ENCODE peak calls at places on chromosomes 16 and 17, in eight cellular contexts. One of them, this sample, is unnamed.

GRCh38 chr17:28216032-28216431 is 103.0 kb upstream of the TMEM97 start:
- DNase-seq in AG09309: no peak
- DNase-seq in naive thymus-derived CD4-positive, alpha-beta T cell: no peak
- DNase-seq in heart right ventricle: no peak
- DNase-seq in neural progenitor cell: no peak
- DNase-seq in AG04449: no peak
- DNase-seq in head of caudate nucleus: no peak
- DNase-seq in B cell: no peak
- DNase-seq in this sample: no peak

GRCh38 chr17:48022906-48023305 is 14.7 kb downstream of the COPZ2 start:
- DNase-seq in neural progenitor cell: no peak
- DNase-seq in AG09309: no peak
- DNase-seq in B cell: no peak
- DNase-seq in head of caudate nucleus: no peak
- DNase-seq in heart right ventricle: no peak
- DNase-seq in naive thymus-derived CD4-positive, alpha-beta T cell: no peak
- DNase-seq in AG04449: no peak
- DNase-seq in this sample: no peak

GRCh38 chr17:855594-855993 is 73.4 kb downstream of the MRM3 start:
- DNase-seq in AG09309: no peak
- DNase-seq in heart right ventricle: no peak
- DNase-seq in neural progenitor cell: no peak
- DNase-seq in head of caudate nucleus: no peak
- DNase-seq in B cell: no peak
- DNase-seq in naive thymus-derived CD4-positive, alpha-beta T cell: no peak
- DNase-seq in AG04449: no peak
- DNase-seq in this sample: no peak

GRCh38 chr16:28326881-28327610 is 34.7 kb downstream of the SBK1 start:
- DNase-seq in AG04449: no peak
- DNase-seq in AG09309: no peak
- DNase-seq in heart right ventricle: peak; percentile 51
- DNase-seq in naive thymus-derived CD4-positive, alpha-beta T cell: peak; percentile 53
- DNase-seq in head of caudate nucleus: peak; percentile 53
- DNase-seq in neural progenitor cell: peak; percentile 81
- DNase-seq in B cell: peak; percentile 86
- DNase-seq in this sample: peak; percentile 57

GRCh38 chr17:9233761-9234160 is 212.5 kb downstream of the NTN1 start:
- DNase-seq in head of caudate nucleus: no peak
- DNase-seq in heart right ventricle: no peak
- DNase-seq in AG09309: no peak
- DNase-seq in AG04449: no peak
- DNase-seq in neural progenitor cell: no peak
- DNase-seq in naive thymus-derived CD4-positive, alpha-beta T cell: no peak
- DNase-seq in B cell: no peak
- DNase-seq in this sample: no peak

GRCh38 chr17:29722411-29723198 is 99.9 kb upstream of the CORO6 start:
- DNase-seq in heart right ventricle: no peak
- DNase-seq in AG04449: no peak
- DNase-seq in head of caudate nucleus: no peak
- DNase-seq in AG09309: no peak
- DNase-seq in naive thymus-derived CD4-positive, alpha-beta T cell: peak; percentile 82
- DNase-seq in neural progenitor cell: no peak
- DNase-seq in B cell: peak; percentile 58
- DNase-seq in this sample: no peak

GRCh38 chr17:27762527-27763305 is 37.6 kb downstream of the NOS2 start:
- DNase-seq in AG04449: no peak
- DNase-seq in heart right ventricle: no peak
- DNase-seq in AG09309: no peak
- DNase-seq in head of caudate nucleus: no peak
- DNase-seq in neural progenitor cell: peak; percentile 65
- DNase-seq in naive thymus-derived CD4-positive, alpha-beta T cell: no peak
- DNase-seq in B cell: no peak
- DNase-seq in this sample: no peak

GRCh38 chr17:44344939-44345496 is at the start of gene GRN:
- DNase-seq in AG09309: peak; percentile 94
- DNase-seq in B cell: peak; percentile 90
- DNase-seq in naive thymus-derived CD4-positive, alpha-beta T cell: peak; percentile 81
- DNase-seq in head of caudate nucleus: peak; percentile 98
- DNase-seq in neural progenitor cell: peak; percentile 98
- DNase-seq in AG04449: peak; percentile 93
- DNase-seq in heart right ventricle: peak; percentile 86
- DNase-seq in this sample: peak; percentile 99

GRCh38 chr16:1003551-1004347 is 22.2 kb downstream of the SOX8 start:
- DNase-seq in heart right ventricle: no peak
- DNase-seq in AG04449: no peak
- DNase-seq in neural progenitor cell: no peak
- DNase-seq in head of caudate nucleus: no peak
- DNase-seq in B cell: no peak
- DNase-seq in AG09309: no peak
- DNase-seq in naive thymus-derived CD4-positive, alpha-beta T cell: peak; percentile 66
- DNase-seq in this sample: no peak

GRCh38 chr17:50547736-50548083 is 736 bp downstream of the SPATA20 start:
- DNase-seq in naive thymus-derived CD4-positive, alpha-beta T cell: no peak
- DNase-seq in neural progenitor cell: no peak
- DNase-seq in heart right ventricle: peak; percentile 25
- DNase-seq in AG04449: no peak
- DNase-seq in B cell: no peak
- DNase-seq in head of caudate nucleus: no peak
- DNase-seq in AG09309: no peak
- DNase-seq in this sample: no peak

GRCh38 chr17:27076814-27077213 is 217.1 kb upstream of the WSB1 start:
- DNase-seq in AG04449: no peak
- DNase-seq in neural progenitor cell: no peak
- DNase-seq in head of caudate nucleus: no peak
- DNase-seq in AG09309: no peak
- DNase-seq in B cell: no peak
- DNase-seq in heart right ventricle: no peak
- DNase-seq in naive thymus-derived CD4-positive, alpha-beta T cell: no peak
- DNase-seq in this sample: no peak

GRCh38 chr16:15879255-15879804 is 9.1 kb downstream of the CEP20 start:
- DNase-seq in heart right ventricle: no peak
- DNase-seq in B cell: no peak
- DNase-seq in naive thymus-derived CD4-positive, alpha-beta T cell: no peak
- DNase-seq in head of caudate nucleus: no peak
- DNase-seq in AG09309: peak; percentile 91
- DNase-seq in AG04449: peak; percentile 77
- DNase-seq in neural progenitor cell: no peak
- DNase-seq in this sample: no peak

GRCh38 chr16:88004391-88004790 is 53.2 kb downstream of the BANP start:
- DNase-seq in heart right ventricle: no peak
- DNase-seq in AG09309: no peak
- DNase-seq in head of caudate nucleus: peak; percentile 9
- DNase-seq in neural progenitor cell: no peak
- DNase-seq in AG04449: no peak
- DNase-seq in B cell: no peak
- DNase-seq in naive thymus-derived CD4-positive, alpha-beta T cell: no peak
- DNase-seq in this sample: no peak

GRCh38 chr17:82929676-82930042 is 89.8 kb upstream of the ZNF750 start:
- DNase-seq in heart right ventricle: no peak
- DNase-seq in AG04449: no peak
- DNase-seq in head of caudate nucleus: no peak
- DNase-seq in B cell: no peak
- DNase-seq in naive thymus-derived CD4-positive, alpha-beta T cell: no peak
- DNase-seq in neural progenitor cell: no peak
- DNase-seq in AG09309: no peak
- DNase-seq in this sample: no peak

GRCh38 chr16:85484337-85485295 is 128.5 kb upstream of the GSE1 start:
- DNase-seq in naive thymus-derived CD4-positive, alpha-beta T cell: no peak
- DNase-seq in head of caudate nucleus: no peak
- DNase-seq in AG09309: no peak
- DNase-seq in B cell: no peak
- DNase-seq in AG04449: no peak
- DNase-seq in heart right ventricle: no peak
- DNase-seq in neural progenitor cell: no peak
- DNase-seq in this sample: peak; percentile 33

GRCh38 chr16:4852221-4852872 is 5.1 kb downstream of the UBN1 start:
- DNase-seq in naive thymus-derived CD4-positive, alpha-beta T cell: no peak
- DNase-seq in neural progenitor cell: no peak
- DNase-seq in AG09309: no peak
- DNase-seq in head of caudate nucleus: no peak
- DNase-seq in AG04449: no peak
- DNase-seq in heart right ventricle: no peak
- DNase-seq in B cell: no peak
- DNase-seq in this sample: no peak

GRCh38 chr17:74362811-74363498 is 1.3 kb upstream of the BTBD17 start:
- DNase-seq in AG09309: no peak
- DNase-seq in naive thymus-derived CD4-positive, alpha-beta T cell: no peak
- DNase-seq in B cell: no peak
- DNase-seq in head of caudate nucleus: peak; percentile 61
- DNase-seq in neural progenitor cell: no peak
- DNase-seq in AG04449: no peak
- DNase-seq in heart right ventricle: no peak
- DNase-seq in this sample: peak; percentile 34

GRCh38 chr16:27298132-27298531 is 15.6 kb upstream of the IL4R start:
- DNase-seq in naive thymus-derived CD4-positive, alpha-beta T cell: no peak
- DNase-seq in AG04449: no peak
- DNase-seq in AG09309: no peak
- DNase-seq in heart right ventricle: no peak
- DNase-seq in head of caudate nucleus: no peak
- DNase-seq in B cell: no peak
- DNase-seq in neural progenitor cell: no peak
- DNase-seq in this sample: no peak

GRCh38 chr17:80725532-80725931 is 180.9 kb downstream of the RPTOR start:
- DNase-seq in head of caudate nucleus: no peak
- DNase-seq in AG09309: no peak
- DNase-seq in AG04449: no peak
- DNase-seq in B cell: no peak
- DNase-seq in neural progenitor cell: no peak
- DNase-seq in naive thymus-derived CD4-positive, alpha-beta T cell: no peak
- DNase-seq in heart right ventricle: no peak
- DNase-seq in this sample: no peak

GRCh38 chr17:74604200-74604599 is 12.1 kb upstream of the CD300LD start:
- DNase-seq in heart right ventricle: no peak
- DNase-seq in B cell: no peak
- DNase-seq in naive thymus-derived CD4-positive, alpha-beta T cell: no peak
- DNase-seq in neural progenitor cell: no peak
- DNase-seq in head of caudate nucleus: no peak
- DNase-seq in AG04449: no peak
- DNase-seq in AG09309: no peak
- DNase-seq in this sample: no peak

GRCh38 chr16:85393674-85394510 is 219.2 kb upstream of the GSE1 start:
- DNase-seq in neural progenitor cell: peak; percentile 88
- DNase-seq in B cell: peak; percentile 92
- DNase-seq in AG09309: no peak
- DNase-seq in heart right ventricle: peak; percentile 79
- DNase-seq in head of caudate nucleus: no peak
- DNase-seq in naive thymus-derived CD4-positive, alpha-beta T cell: peak; percentile 38
- DNase-seq in AG04449: no peak
- DNase-seq in this sample: no peak

GRCh38 chr17:73939808-73940207 is 263.7 kb upstream of the RPL38 start:
- DNase-seq in neural progenitor cell: no peak
- DNase-seq in naive thymus-derived CD4-positive, alpha-beta T cell: no peak
- DNase-seq in heart right ventricle: no peak
- DNase-seq in AG04449: no peak
- DNase-seq in head of caudate nucleus: no peak
- DNase-seq in B cell: no peak
- DNase-seq in AG09309: no peak
- DNase-seq in this sample: no peak

GRCh38 chr17:49964539-49965521 is 4.2 kb upstream of the DLX4 start:
- DNase-seq in AG04449: no peak
- DNase-seq in head of caudate nucleus: no peak
- DNase-seq in naive thymus-derived CD4-positive, alpha-beta T cell: peak; percentile 39
- DNase-seq in AG09309: no peak
- DNase-seq in heart right ventricle: no peak
- DNase-seq in neural progenitor cell: peak; percentile 71
- DNase-seq in B cell: peak; percentile 58
- DNase-seq in this sample: no peak

GRCh38 chr16:1310832-1311200 is 1.4 kb downstream of the UBE2I start:
- DNase-seq in head of caudate nucleus: no peak
- DNase-seq in AG09309: no peak
- DNase-seq in neural progenitor cell: peak; percentile 61
- DNase-seq in naive thymus-derived CD4-positive, alpha-beta T cell: no peak
- DNase-seq in AG04449: no peak
- DNase-seq in heart right ventricle: no peak
- DNase-seq in B cell: no peak
- DNase-seq in this sample: no peak

GRCh38 chr16:71259086-71259485 is 28.6 kb upstream of the HYDIN start:
- DNase-seq in neural progenitor cell: no peak
- DNase-seq in B cell: no peak
- DNase-seq in head of caudate nucleus: no peak
- DNase-seq in heart right ventricle: no peak
- DNase-seq in naive thymus-derived CD4-positive, alpha-beta T cell: peak; percentile 20
- DNase-seq in AG09309: no peak
- DNase-seq in AG04449: no peak
- DNase-seq in this sample: no peak

GRCh38 chr16:83806721-83807120 is 1.1 kb upstream of the HSBP1 start:
- DNase-seq in B cell: no peak
- DNase-seq in head of caudate nucleus: no peak
- DNase-seq in neural progenitor cell: no peak
- DNase-seq in AG04449: no peak
- DNase-seq in naive thymus-derived CD4-positive, alpha-beta T cell: no peak
- DNase-seq in AG09309: no peak
- DNase-seq in heart right ventricle: no peak
- DNase-seq in this sample: no peak

GRCh38 chr16:50627419-50627818 is 53.7 kb downstream of the SNX20 start:
- DNase-seq in naive thymus-derived CD4-positive, alpha-beta T cell: peak; percentile 64
- DNase-seq in head of caudate nucleus: no peak
- DNase-seq in B cell: peak; percentile 57
- DNase-seq in AG09309: no peak
- DNase-seq in heart right ventricle: peak; percentile 39
- DNase-seq in AG04449: no peak
- DNase-seq in neural progenitor cell: peak; percentile 58
- DNase-seq in this sample: peak; percentile 31

GRCh38 chr16:15899538-15900100 is 11.2 kb upstream of the CEP20 start:
- DNase-seq in neural progenitor cell: no peak
- DNase-seq in AG04449: no peak
- DNase-seq in naive thymus-derived CD4-positive, alpha-beta T cell: no peak
- DNase-seq in AG09309: peak; percentile 38
- DNase-seq in heart right ventricle: no peak
- DNase-seq in head of caudate nucleus: no peak
- DNase-seq in B cell: no peak
- DNase-seq in this sample: no peak

GRCh38 chr17:80029235-80029974 is 6.3 kb downstream of the TBC1D16 start:
- DNase-seq in head of caudate nucleus: no peak
- DNase-seq in heart right ventricle: peak; percentile 79
- DNase-seq in naive thymus-derived CD4-positive, alpha-beta T cell: no peak
- DNase-seq in B cell: no peak
- DNase-seq in AG04449: peak; percentile 16
- DNase-seq in AG09309: peak; percentile 34
- DNase-seq in neural progenitor cell: no peak
- DNase-seq in this sample: no peak

GRCh38 chr16:78235876-78236275 is 136.4 kb downstream of the WWOX start:
- DNase-seq in head of caudate nucleus: no peak
- DNase-seq in B cell: no peak
- DNase-seq in naive thymus-derived CD4-positive, alpha-beta T cell: no peak
- DNase-seq in AG04449: no peak
- DNase-seq in heart right ventricle: no peak
- DNase-seq in AG09309: no peak
- DNase-seq in neural progenitor cell: no peak
- DNase-seq in this sample: no peak

GRCh38 chr17:62681061-62681938 is 53.8 kb downstream of the MRC2 start:
- DNase-seq in B cell: no peak
- DNase-seq in AG04449: no peak
- DNase-seq in neural progenitor cell: no peak
- DNase-seq in AG09309: no peak
- DNase-seq in head of caudate nucleus: no peak
- DNase-seq in naive thymus-derived CD4-positive, alpha-beta T cell: no peak
- DNase-seq in heart right ventricle: no peak
- DNase-seq in this sample: no peak

GRCh38 chr17:42843358-42843934 is 934 bp upstream of the AOC2 start:
- DNase-seq in head of caudate nucleus: peak; percentile 41
- DNase-seq in heart right ventricle: no peak
- DNase-seq in B cell: peak; percentile 67
- DNase-seq in neural progenitor cell: peak; percentile 72
- DNase-seq in naive thymus-derived CD4-positive, alpha-beta T cell: peak; percentile 19
- DNase-seq in AG09309: peak; percentile 37
- DNase-seq in AG04449: no peak
- DNase-seq in this sample: peak; percentile 67

GRCh38 chr17:49013311-49014205 is 16.4 kb downstream of the IGF2BP1 start:
- DNase-seq in AG09309: no peak
- DNase-seq in head of caudate nucleus: no peak
- DNase-seq in B cell: no peak
- DNase-seq in heart right ventricle: no peak
- DNase-seq in AG04449: no peak
- DNase-seq in neural progenitor cell: peak; percentile 95
- DNase-seq in naive thymus-derived CD4-positive, alpha-beta T cell: no peak
- DNase-seq in this sample: no peak

GRCh38 chr16:75105306-75106061 is 11.1 kb downstream of the LDHD start:
- DNase-seq in naive thymus-derived CD4-positive, alpha-beta T cell: no peak
- DNase-seq in neural progenitor cell: no peak
- DNase-seq in head of caudate nucleus: peak; percentile 69
- DNase-seq in AG04449: no peak
- DNase-seq in heart right ventricle: peak; percentile 55
- DNase-seq in B cell: peak; percentile 19
- DNase-seq in AG09309: no peak
- DNase-seq in this sample: no peak

This sample was measured in cerebellum.